ENCODE peak calls at places on chromosomes 2 and 18, in four cellular contexts. Q is GM23248, J is HCT116, W is PC-3. A is an unnamed sample.

GRCh38 chr18:62730926-62731325 is 15.6 kb downstream of the PHLPP1 start:
- DNase-seq in J (no peak), Q (peak; percentile 41), W (no peak), A (no peak)

GRCh38 chr2:20649586-20650375 is 1.1 kb downstream of the HS1BP3 start:
- DNase-seq in J (no peak), Q (peak; percentile 12), W (no peak), A (no peak)

GRCh38 chr2:64542071-64543005 is 18.2 kb downstream of the AFTPH start:
- DNase-seq in Q (no peak), W (peak; percentile 77), J (no peak), A (no peak)

GRCh38 chr2:103810875-103811274 is 1043.0 kb upstream of the POU3F3 start:
- DNase-seq in J (no peak), Q (no peak), W (no peak), A (no peak)

GRCh38 chr2:238060096-238060541 is 682 bp upstream of the SCLY start:
- DNase-seq in J (no peak), Q (no peak), W (no peak), A (no peak)

GRCh38 chr18:23573948-23574431 is 12.3 kb downstream of the NPC1 start:
- DNase-seq in W (peak; percentile 81), J (no peak), Q (peak; percentile 77), A (no peak)

GRCh38 chr18:3594760-3595241 is 144.8 kb downstream of the TGIF1 start:
- DNase-seq in J (no peak), W (peak; percentile 35), Q (peak; percentile 66), A (peak; percentile 52)

GRCh38 chr2:224268441-224268840 is 133.5 kb downstream of the FAM124B start:
- DNase-seq in W (peak; percentile 97), J (no peak), Q (peak; percentile 86), A (no peak)

GRCh38 chr2:205424326-205424725 is 258.0 kb upstream of the NRP2 start:
- DNase-seq in Q (no peak), W (no peak), J (no peak), A (no peak)

GRCh38 chr18:23186781-23187180 is 51.5 kb downstream of the CABLES1 start:
- DNase-seq in W (no peak), J (no peak), Q (no peak), A (no peak)

GRCh38 chr2:239405071-239405470 is 4.3 kb upstream of the HDAC4 start:
- DNase-seq in W (no peak), Q (no peak), J (no peak), A (no peak)

GRCh38 chr2:8525582-8526402 is 156.1 kb upstream of the ID2 start:
- DNase-seq in J (no peak), W (peak; percentile 71), Q (no peak), A (peak; percentile 39)

GRCh38 chr2:86787701-86788100 is 3.0 kb downstream of the CD8A start:
- DNase-seq in J (no peak), Q (no peak), W (no peak), A (peak; percentile 8)

GRCh38 chr18:48192542-48192941 is 216.6 kb downstream of the ZBTB7C start:
- DNase-seq in W (no peak), J (no peak), Q (no peak), A (no peak)

GRCh38 chr2:207848545-207848928 is 78.8 kb upstream of the FZD5 start:
- DNase-seq in J (no peak), Q (no peak), W (no peak), A (no peak)

GRCh38 chr2:47043142-47043890 is 111.8 kb downstream of the STPG4 start:
- DNase-seq in J (peak; percentile 83), Q (peak; percentile 93), W (peak; percentile 98), A (no peak)

GRCh38 chr2:1940660-1941059 is 196.3 kb upstream of the PXDN start:
- DNase-seq in J (no peak), Q (no peak), W (no peak), A (no peak)

GRCh38 chr18:1585881-1586488 is 681.3 kb downstream of the ADCYAP1 start:
- DNase-seq in J (peak; percentile 32), W (peak; percentile 69), Q (peak; percentile 51), A (peak; percentile 50)

GRCh38 chr2:27370816-27371620 is 602 bp downstream of the SNX17 start:
- DNase-seq in Q (peak; percentile 68), W (peak; percentile 50), J (no peak), A (no peak)

GRCh38 chr2:42859801-42860200 is 67.4 kb upstream of the HAAO start:
- DNase-seq in J (no peak), W (no peak), Q (peak; percentile 41), A (no peak)

GRCh38 chr2:65955259-65955658 is 479.7 kb upstream of the MEIS1 start:
- DNase-seq in W (no peak), J (no peak), Q (no peak), A (no peak)
- TF ChIP-seq EZH2 in W (no peak), J (no peak), Q (no peak), A (no peak)

DNA sequence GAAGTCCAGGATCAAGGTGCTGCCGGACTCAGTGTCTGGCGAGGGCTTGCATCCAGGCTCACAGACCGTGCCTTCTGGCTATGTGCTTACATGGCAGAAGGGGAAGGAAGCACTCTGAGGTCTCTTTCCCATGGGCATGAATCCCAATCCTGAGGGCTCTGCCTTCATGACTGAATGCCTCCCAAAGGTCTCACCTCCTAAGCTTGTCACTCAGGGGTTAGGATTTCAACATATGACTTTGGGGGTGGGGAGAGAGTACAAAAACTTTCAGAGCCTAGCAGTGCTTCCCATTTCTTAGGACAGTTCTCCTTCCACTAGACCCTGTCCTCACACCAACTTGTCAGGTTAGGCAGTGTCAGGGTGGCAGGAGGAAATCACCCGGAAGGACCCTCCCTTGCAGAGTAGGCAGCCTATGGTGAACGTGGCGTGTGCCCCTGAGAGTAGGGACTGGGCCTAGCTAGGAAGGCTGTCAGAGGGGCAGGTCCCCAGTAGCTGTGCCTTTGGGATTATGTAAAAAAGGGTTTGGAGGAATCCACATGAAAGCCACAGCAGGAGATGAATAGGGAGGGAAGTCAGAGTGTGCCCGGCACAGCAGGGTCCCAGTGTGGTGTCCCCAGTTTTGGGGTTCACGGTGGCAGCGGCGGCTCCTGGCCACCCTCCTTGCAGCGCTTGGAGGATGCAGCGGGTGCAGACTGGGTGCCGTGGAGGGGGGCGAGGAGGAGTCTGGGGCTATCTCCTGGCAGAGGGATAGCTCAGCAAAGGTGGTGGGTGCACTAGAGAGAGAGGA is 233.3 kb downstream of the LDLRAD4 start:
- DNase-seq in W (no peak), J (no peak), Q (no peak), A (peak; percentile 37)
- TF ChIP-seq EZH2phosphoT487 in W (no peak), J (no peak), Q (no peak), A (no peak)

GRCh38 chr2:24919977-24920812 is at the start of gene ADCY3:
- DNase-seq in J (no peak), W (peak; percentile 46), Q (peak; percentile 78), A (peak; percentile 78)
- H3K9ac ChIP-seq in J (peak within 1 kb of the TSS; percentile 83), W (peak within 1 kb of the TSS; percentile 75), Q (peak within 1 kb of the TSS; percentile 84), A (no peak within 1 kb of the TSS)

GRCh38 chr18:60322591-60322990 is 50.0 kb downstream of the MC4R start:
- DNase-seq in J (no peak), W (peak; percentile 70), Q (peak; percentile 6), A (no peak)

DNA sequence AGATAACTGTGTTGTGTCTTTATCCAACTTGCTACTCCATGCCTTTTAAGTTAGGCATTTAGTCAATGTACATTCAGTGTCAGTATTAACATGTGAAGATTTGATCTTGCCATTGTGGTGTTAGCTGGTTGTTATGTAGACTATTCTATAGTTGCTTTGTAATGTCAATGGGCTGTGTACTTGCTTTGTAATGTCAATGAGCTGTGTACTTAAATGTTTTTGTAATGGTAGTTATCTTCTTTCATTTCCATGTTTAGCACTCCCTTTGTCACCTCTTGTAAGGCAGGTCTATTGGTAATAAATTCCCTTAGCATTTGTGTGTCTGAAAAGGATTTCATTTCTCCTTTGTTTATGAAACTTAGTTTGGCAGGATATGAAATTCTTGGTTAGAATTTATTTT is 53.4 kb downstream of the MC4R start:
- DNase-seq in Q (no peak), W (no peak), J (no peak), A (no peak)
- TF ChIP-seq EZH2 in Q (no peak), W (no peak), J (no peak), A (no peak)

GRCh38 chr2:101003278-101003775 is 1.2 kb downstream of the RPL31 start:
- DNase-seq in J (no peak), Q (no peak), W (no peak), A (peak; percentile 42)
- TF ChIP-seq EZH2phosphoT487 in J (no peak), Q (no peak), W (no peak), A (no peak)

A was measured in neural progenitor cell.